ENCODE peak calls at places on chromosomes 13 and 19, in ten cellular contexts. B is neural progenitor cell; Y is GM23338; S is fibroblast of lung; U is dorsolateral prefrontal cortex; D is CD8-positive, alpha-beta T cell; C is ovary; X is cardiac fibroblast; K is right lobe of liver; G is mesothelial cell of epicardium. I is an unnamed sample.

GRCh38 chr13:68550330-68550729 is 1320.2 kb upstream of the PCDH9 start:
- DNase-seq in X (no peak), S (no peak), U (no peak), K (no peak), C (no peak), Y (no peak), G (no peak), D (no peak), B (no peak), I (no peak)

GRCh38 chr19:5338661-5339469 is 1.7 kb downstream of the PTPRS start:
- DNase-seq in S (no peak), G (no peak), Y (peak; percentile 85), B (peak; percentile 83), U (no peak), X (no peak), C (no peak), K (no peak), D (no peak), I (no peak)

GRCh38 chr13:82747948-82748347 is 1134.3 kb downstream of the SLITRK1 start:
- DNase-seq in C (no peak), X (peak; percentile 2), Y (no peak), D (no peak), B (no peak), S (peak; percentile 59), G (no peak), U (no peak), K (no peak), I (no peak)

GRCh38 chr19:49662011-49662410 is 3.6 kb downstream of the IRF3 start:
- DNase-seq in U (no peak), X (no peak), C (no peak), B (no peak), D (no peak), G (no peak), Y (no peak), S (no peak), K (no peak), I (no peak)

GRCh38 chr19:19515764-19516519 is at the start of gene NDUFA13:
- DNase-seq in G (peak; percentile 80), C (peak; percentile 89), B (peak; percentile 95), K (peak; percentile 87), S (peak; percentile 87), U (peak; percentile 93), D (peak; percentile 95), X (peak; percentile 96), Y (peak; percentile 97), I (peak; percentile 98)

GRCh38 chr13:27599845-27600553 is 20.3 kb downstream of the LNX2 start:
- DNase-seq in U (no peak), S (peak; percentile 86), C (no peak), X (peak; percentile 61), K (no peak), B (no peak), Y (peak; percentile 41), D (no peak), G (no peak), I (no peak)

GRCh38 chr13:23965346-23965745 is 68.0 kb upstream of the C1QTNF9B start:
- DNase-seq in K (no peak), Y (no peak), U (no peak), B (no peak), C (no peak), X (no peak), S (no peak), G (no peak), D (no peak), I (no peak)

GRCh38 chr13:27920677-27921420 is 1.0 kb downstream of the PDX1 start:
- DNase-seq in G (no peak), S (no peak), B (peak; percentile 60), X (no peak), K (no peak), C (no peak), Y (peak; percentile 52), U (no peak), D (no peak), I (no peak)

GRCh38 chr19:6739884-6740588 is 556 bp downstream of the TRIP10 start:
- DNase-seq in G (no peak), S (no peak), B (peak; percentile 74), Y (peak; percentile 68), C (peak; percentile 53), D (no peak), K (peak; percentile 66), X (no peak), U (no peak), I (no peak)

GRCh38 chr13:44605275-44605674 is 29.1 kb upstream of the TSC22D1 start:
- DNase-seq in B (no peak), X (peak; percentile 10), Y (no peak), U (no peak), C (no peak), D (no peak), S (no peak), G (no peak), K (no peak), I (no peak)

DNA sequence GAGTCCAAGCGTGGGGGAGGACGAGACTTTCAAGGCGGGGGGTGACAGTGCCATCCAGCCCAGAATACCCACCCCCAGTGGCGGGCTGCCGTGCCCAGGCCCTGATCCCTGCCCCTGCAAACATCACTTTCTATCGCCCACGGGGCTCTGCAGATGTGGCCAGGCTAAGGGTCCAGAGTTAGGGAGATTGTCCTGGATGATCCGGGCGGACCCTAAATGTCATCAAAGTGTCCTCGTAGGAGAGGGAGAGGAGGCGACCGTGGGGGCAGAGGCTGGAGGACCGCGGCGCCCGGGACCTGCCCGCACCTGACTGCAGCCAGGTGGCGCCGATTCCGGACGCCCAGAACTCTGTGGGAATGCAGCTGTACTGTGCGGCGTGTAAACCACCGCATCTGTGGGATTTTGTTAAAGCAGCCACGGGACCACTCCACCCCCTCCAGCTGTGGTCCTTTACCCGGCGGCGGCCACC is 32.4 kb downstream of the GJA3 start:
- DNase-seq in S (no peak), G (no peak), X (no peak), Y (no peak), B (peak; percentile 51), U (no peak), D (no peak), C (no peak), K (peak; percentile 56), I (no peak)
- TF ChIP-seq CTCF in S (peak; percentile 16), G (no peak), X (no peak), Y (peak; percentile 38), B (peak; percentile 39), U (peak; percentile 34), D (no peak), C (no peak), K (peak; percentile 50), I (no peak)

GRCh38 chr13:48563611-48564010 is 30.7 kb upstream of the RCBTB2 start:
- DNase-seq in G (no peak), C (no peak), B (no peak), K (no peak), Y (no peak), D (no peak), U (no peak), S (no peak), X (no peak), I (no peak)

GRCh38 chr13:48570225-48570828 is 37.4 kb upstream of the RCBTB2 start:
- DNase-seq in X (no peak), Y (no peak), C (no peak), D (no peak), U (no peak), K (no peak), S (no peak), G (no peak), B (no peak), I (no peak)

GRCh38 chr13:48564046-48564445 is 31.2 kb upstream of the RCBTB2 start:
- DNase-seq in U (no peak), Y (no peak), K (no peak), D (no peak), B (no peak), G (no peak), S (no peak), C (no peak), X (peak; percentile 49), I (no peak)

GRCh38 chr13:48571121-48571901 is 38.4 kb upstream of the RCBTB2 start:
- DNase-seq in K (no peak), Y (no peak), S (peak; percentile 82), U (no peak), G (no peak), C (peak; percentile 25), X (peak; percentile 70), D (no peak), B (no peak), I (no peak)

GRCh38 chr13:48567521-48568331 is 34.8 kb upstream of the RCBTB2 start:
- DNase-seq in G (no peak), U (no peak), D (no peak), Y (no peak), X (peak; percentile 65), B (no peak), S (no peak), K (no peak), C (peak; percentile 51), I (no peak)
- TF ChIP-seq CTCF in G (no peak), U (no peak), D (no peak), Y (no peak), X (no peak), B (no peak), S (no peak), K (no peak), C (no peak), I (no peak)

DNA sequence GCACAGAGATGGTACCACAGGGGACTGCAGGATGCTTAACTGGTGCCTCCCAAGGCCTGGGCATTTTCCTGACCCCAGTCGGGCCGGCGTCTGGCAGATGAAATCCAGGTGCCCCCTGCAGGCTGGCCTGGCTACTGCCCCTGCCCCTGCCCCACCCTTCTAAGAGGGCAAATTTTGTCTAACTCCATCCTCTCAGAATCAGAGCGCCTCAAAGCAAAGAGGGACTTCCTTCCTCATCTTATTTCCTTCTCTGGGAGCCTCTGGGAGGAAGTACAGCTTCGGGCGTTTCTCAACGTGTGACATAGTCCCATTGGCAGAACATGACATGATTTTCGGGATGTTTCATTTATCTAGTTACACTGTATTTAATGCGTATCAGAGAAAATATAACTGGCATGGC is 2.7 kb downstream of the PRKACA start:
- DNase-seq in K (peak; percentile 74), G (no peak), X (peak; percentile 51), D (peak; percentile 43), C (no peak), U (no peak), S (no peak), B (peak; percentile 60), Y (peak; percentile 77), I (peak; percentile 38)
- TF ChIP-seq CTCF in K (peak; percentile 69), G (peak; percentile 27), X (peak; percentile 70), D (peak; percentile 50), C (peak; percentile 13), U (peak; percentile 22), S (peak; percentile 43), B (peak; percentile 59), Y (peak; percentile 66), I (peak; percentile 37)

DNA sequence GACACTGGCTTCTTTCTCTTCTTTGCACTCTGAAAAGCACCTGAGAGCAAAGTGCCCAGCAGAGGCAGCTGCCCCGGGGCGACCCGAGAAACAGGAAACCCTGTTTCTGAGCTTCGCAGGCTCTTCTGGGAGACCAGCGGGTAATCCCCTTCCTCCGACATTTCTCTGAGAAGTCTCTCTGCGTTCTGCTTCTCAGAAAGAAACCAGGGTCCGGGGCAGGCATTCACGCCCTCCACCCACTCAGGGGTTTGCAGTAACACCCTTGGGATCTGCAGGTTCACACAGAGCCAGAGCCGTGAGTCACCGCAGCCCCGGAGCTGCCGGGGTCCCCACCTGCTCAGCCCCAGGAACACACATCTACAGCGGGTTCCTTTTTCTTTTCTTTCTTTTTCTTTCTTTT is 86.0 kb downstream of the GADD45B start:
- DNase-seq in C (no peak), K (peak; percentile 19), U (no peak), X (no peak), D (peak; percentile 69), Y (no peak), G (no peak), S (no peak), B (no peak), I (peak; percentile 53)
- TF ChIP-seq CTCF in C (no peak), K (no peak), U (no peak), X (no peak), D (no peak), Y (no peak), G (no peak), S (no peak), B (no peak), I (no peak)

GRCh38 chr13:99276706-99277105 is 18.5 kb upstream of the GPR18 start:
- DNase-seq in B (no peak), C (no peak), D (no peak), X (no peak), K (no peak), U (no peak), S (no peak), G (no peak), Y (peak; percentile 71), I (no peak)
- TF ChIP-seq CTCF in B (peak; percentile 17), C (no peak), D (no peak), X (no peak), K (no peak), U (no peak), S (no peak), G (no peak), Y (peak; percentile 26), I (no peak)

I was measured in natural killer cell.